ENCODE peak calls at places on chromosomes 4 and X, in ten cellular contexts. F is EH; E is lung microvascular endothelial cell; S is small intestine; I is astrocyte of the spinal cord; M is WERI-Rb-1; Q is BJ; T is BE2C; B is SJSA1; J is activated CD4-positive, alpha-beta T cell treated with anti-CD3 and anti-CD28 coated beads, Interleukin-2, amount 50 U/mL, for 4 hours. R is an unnamed sample.
A peak's percentile ranks its signal among the peaks of the same experiment; 100 is the strongest.

GRCh38 chr4:1716065-1716945 is 4.2 kb upstream of the SLBP start:
- DNase-seq in I (no peak), B (no peak), T (no peak), S (no peak), F (no peak), Q (no peak), E (no peak), M (no peak), J (no peak), R (no peak)

GRCh38 chrX:140762061-140762460 is 52.5 kb downstream of the LINC00632 start:
- DNase-seq in Q (no peak), M (peak; percentile 20), B (peak; percentile 12), I (peak; percentile 68), E (peak; percentile 69), T (peak; percentile 45), J (no peak), F (peak; percentile 60), S (peak; percentile 3), R (peak; percentile 81)

GRCh38 chrX:128106630-128107029 is 54.4 kb upstream of the ACTRT1 start:
- DNase-seq in J (no peak), B (no peak), F (no peak), M (peak; percentile 39), E (peak; percentile 23), S (no peak), I (no peak), T (peak; percentile 20), Q (no peak), R (peak; percentile 1)

GRCh38 chrX:24332868-24333267 is 19.0 kb upstream of the SUPT20HL2 start:
- DNase-seq in Q (no peak), E (no peak), S (no peak), J (no peak), I (no peak), T (no peak), B (no peak), F (peak; percentile 33), M (no peak), R (no peak)

GRCh38 chr4:169716677-169717076 is 41.1 kb downstream of the HPF1 start:
- DNase-seq in T (no peak), Q (no peak), B (no peak), S (no peak), M (no peak), I (peak; percentile 29), J (no peak), E (no peak), F (peak; percentile 22), R (peak; percentile 10)

GRCh38 chr4:26081795-26082498 is 167.9 kb downstream of the SMIM20 start:
- DNase-seq in I (peak; percentile 62), F (peak; percentile 55), T (no peak), B (peak; percentile 24), J (no peak), M (no peak), E (peak; percentile 74), S (peak; percentile 78), Q (no peak), R (peak; percentile 70)

GRCh38 chrX:118552501-118552900 is 56.9 kb downstream of the DOCK11 start:
- DNase-seq in S (no peak), B (no peak), M (no peak), J (no peak), Q (no peak), I (peak; percentile 18), T (no peak), F (peak; percentile 79), E (no peak), R (peak; percentile 23)

GRCh38 chr4:107734120-107734519 is 14.1 kb upstream of the PAPSS1 start:
- DNase-seq in B (no peak), T (no peak), E (no peak), J (no peak), F (peak; percentile 19), S (no peak), M (peak; percentile 47), I (no peak), Q (no peak), R (peak; percentile 35)

R was measured in choroid plexus epithelial cell.